ENCODE peak calls at places on chromosomes 6 and 20, in six cellular contexts. C is H9, A is IMR-90, Z is neuronal stem cell, V is H1, S is mesenchymal stem cell. Y is an unnamed sample.

GRCh38 chr20:15022921-15023320 is 685.5 kb upstream of the FLRT3 start:
- DNase-seq in S (no peak), C (no peak), A (no peak), Z (no peak), V (no peak), Y (no peak)

GRCh38 chr20:12093062-12093796 is 175.5 kb downstream of the BTBD3 start:
- DNase-seq in V (no peak), S (no peak), Z (no peak), A (no peak), C (no peak), Y (no peak)

GRCh38 chr20:48492188-48493070 is 335.4 kb downstream of the PREX1 start:
- DNase-seq in V (no peak), A (no peak), S (no peak), C (no peak), Z (no peak), Y (no peak)

GRCh38 chr6:101847690-101848089 is 454.2 kb downstream of the GRIK2 start:
- DNase-seq in S (no peak), C (peak), V (peak), A (no peak), Z (no peak), Y (peak)

GRCh38 chr6:67300430-67301040 is 1334.5 kb upstream of the ADGRB3 start:
- DNase-seq in S (no peak), A (no peak), V (no peak), Z (no peak), C (no peak), Y (no peak)

GRCh38 chr20:58497076-58497665 is 18.0 kb downstream of the APCDD1L start:
- DNase-seq in A (no peak), V (no peak), S (no peak), C (peak), Z (no peak), Y (no peak)

GRCh38 chr6:78605909-78606446 is 261.4 kb upstream of the IRAK1BP1 start:
- DNase-seq in Z (no peak), S (peak), V (no peak), C (no peak), A (peak), Y (no peak)

GRCh38 chr6:9408718-9409117 is 973.4 kb upstream of the SLC35B3 start:
- DNase-seq in C (no peak), A (peak), V (no peak), S (no peak), Z (no peak), Y (no peak)

GRCh38 chr6:136158398-136158797 is 91.7 kb downstream of the MTFR2 start:
- DNase-seq in S (peak), C (no peak), Z (no peak), V (no peak), A (no peak), Y (no peak)

GRCh38 chr6:115896538-115897129 is 164.1 kb downstream of the FRK start:
- DNase-seq in S (peak), C (no peak), A (peak), Z (peak), V (no peak), Y (peak)

GRCh38 chr6:166999845-167000253 is 652 bp downstream of the CEP43 start:
- DNase-seq in C (no peak), A (no peak), Z (no peak), S (peak), V (no peak), Y (peak)

GRCh38 chr20:43558412-43559146 is at the start of gene SGK2:
- DNase-seq in S (peak), Z (no peak), V (no peak), A (peak), C (no peak), Y (peak)

GRCh38 chr6:138004423-138005287 is 102.6 kb downstream of the PERP start:
- DNase-seq in V (no peak), S (peak), C (no peak), A (peak), Z (no peak), Y (peak)

GRCh38 chr6:6884193-6884627 is 223.6 kb upstream of the RREB1 start:
- DNase-seq in C (no peak), A (no peak), S (no peak), V (no peak), Z (no peak), Y (no peak)

GRCh38 chr20:53869466-53870258 is 200.7 kb downstream of the BCAS1 start:
- DNase-seq in A (peak), S (peak), C (peak), V (no peak), Z (peak), Y (peak)

GRCh38 chr6:135382182-135382628 is 115.3 kb downstream of the AHI1 start:
- DNase-seq in A (no peak), Z (no peak), V (no peak), C (no peak), S (no peak), Y (no peak)

GRCh38 chr6:100202417-100203194 is 208.6 kb upstream of the MCHR2 start:
- DNase-seq in S (peak), A (peak), V (no peak), Z (no peak), C (no peak), Y (no peak)

GRCh38 chr6:90787411-90787810 is 200.5 kb upstream of the MAP3K7 start:
- DNase-seq in Z (no peak), S (no peak), V (no peak), C (no peak), A (no peak), Y (no peak)

GRCh38 chr20:16806886-16807285 is 58.7 kb downstream of the OTOR start:
- DNase-seq in V (no peak), C (no peak), S (no peak), A (peak), Z (no peak), Y (peak)

GRCh38 chr20:31652917-31653385 is 15.2 kb downstream of the COX4I2 start:
- DNase-seq in C (no peak), Z (no peak), S (no peak), V (no peak), A (peak), Y (no peak)

GRCh38 chr6:167968091-167968490 is 29.4 kb upstream of the KIF25 start:
- DNase-seq in Z (no peak), A (no peak), V (peak), C (peak), S (no peak), Y (peak)

GRCh38 chr6:7671581-7671980 is 54.3 kb upstream of the BMP6 start:
- DNase-seq in Z (no peak), C (no peak), V (no peak), A (peak), S (peak), Y (no peak)

GRCh38 chr20:17849901-17850673 is 118.5 kb downstream of the SNX5 start:
- DNase-seq in A (peak), Z (no peak), S (peak), C (no peak), V (no peak), Y (no peak)

GRCh38 chr6:52221302-52221701 is 23.0 kb downstream of the IL17F start:
- DNase-seq in S (no peak), C (no peak), Z (no peak), A (no peak), V (no peak), Y (no peak)

GRCh38 chr6:15329154-15329781 is 83.4 kb downstream of the JARID2 start:
- DNase-seq in S (peak), Z (no peak), A (peak), V (no peak), C (no peak), Y (peak)

GRCh38 chr20:38473353-38473795 is 731 bp downstream of the RALGAPB start:
- DNase-seq in S (peak), A (no peak), C (no peak), Z (no peak), V (no peak), Y (peak)

GRCh38 chr20:38479596-38479995 is 7.0 kb downstream of the RALGAPB start:
- DNase-seq in V (no peak), Z (no peak), S (no peak), C (no peak), A (no peak), Y (no peak)

GRCh38 chr20:38471987-38472512 is 593 bp upstream of the RALGAPB start:
- DNase-seq in V (no peak), S (no peak), Z (no peak), A (no peak), C (no peak), Y (no peak)

GRCh38 chr20:38472513-38473352 is at the start of gene RALGAPB:
- DNase-seq in A (peak), V (peak), S (peak), C (peak), Z (peak), Y (peak)

DNA sequence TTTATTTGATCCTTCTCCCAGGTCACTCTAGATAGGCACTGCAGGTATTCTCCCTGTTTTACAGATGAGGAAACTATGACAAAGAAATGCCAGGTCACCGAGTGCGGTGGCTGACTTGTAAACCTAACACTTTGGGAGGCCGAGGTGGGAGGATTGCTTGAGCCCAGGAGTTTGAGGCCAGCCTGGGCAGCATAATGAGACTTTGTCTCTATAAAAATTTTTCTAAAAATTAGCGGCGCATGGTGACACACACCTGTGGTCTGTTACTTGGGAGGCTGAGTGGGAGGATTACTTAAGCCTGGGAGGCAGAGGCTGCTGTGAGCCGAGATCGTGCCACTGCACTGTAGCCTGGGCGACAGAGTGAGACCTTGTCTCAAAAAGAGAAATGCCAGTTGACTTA is 5.1 kb downstream of the RALGAPB start:
- DNase-seq in V (no peak), Z (no peak), A (no peak), C (no peak), S (no peak), Y (no peak)
- H3K18ac ChIP-seq in V (no peak), Z (no peak), A (no peak), C (no peak), S (no peak), Y (no peak)

DNA sequence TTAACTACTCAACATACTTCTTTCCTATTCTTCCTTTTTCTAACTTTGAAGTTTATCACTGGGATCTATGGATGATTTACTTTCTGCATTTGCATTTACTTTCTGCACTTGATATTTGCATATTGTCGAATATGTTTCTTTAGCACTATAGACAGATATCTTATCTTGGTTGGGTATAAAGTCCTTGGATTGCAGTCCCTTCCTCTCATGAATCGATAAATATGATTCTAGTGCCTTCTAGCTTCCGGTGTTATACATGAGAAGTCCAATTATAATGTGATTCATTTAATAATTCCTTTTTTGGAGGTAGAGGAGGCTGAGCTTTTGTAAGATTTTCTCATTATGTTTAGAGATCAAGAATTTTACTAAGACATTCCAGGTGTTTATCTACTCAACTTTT is 321.2 kb upstream of the RUNX2 start:
- DNase-seq in Z (no peak), A (no peak), V (no peak), S (no peak), C (no peak), Y (no peak)
- H2BK15ac ChIP-seq in Z (no peak), A (no peak), V (no peak), S (no peak), C (no peak), Y (no peak)

GRCh38 chr20:38109025-38109541 is 56.0 kb downstream of the TGM2 start:
- DNase-seq in S (peak), C (no peak), A (peak), V (no peak), Z (no peak), Y (no peak)
- H4K8ac ChIP-seq in S (peak), C (no peak), A (peak), V (no peak), Z (no peak), Y (no peak)

GRCh38 chr6:105402981-105403935 is at the start of gene PREP:
- DNase-seq in Z (peak), S (peak), C (peak), V (no peak), A (peak), Y (peak)

GRCh38 chr6:105398859-105399258 is 4.0 kb downstream of the PREP start:
- DNase-seq in C (no peak), Z (no peak), V (no peak), A (no peak), S (no peak), Y (no peak)

GRCh38 chr6:105401247-105402089 is 1.4 kb downstream of the PREP start:
- DNase-seq in A (peak), Z (no peak), V (no peak), S (no peak), C (no peak), Y (no peak)

GRCh38 chr6:105400501-105400900 is 2.4 kb downstream of the PREP start:
- DNase-seq in C (no peak), Z (no peak), A (no peak), V (no peak), S (no peak), Y (peak)

GRCh38 chr6:105402090-105402980 is 547 bp downstream of the PREP start:
- DNase-seq in V (no peak), S (peak), C (peak), A (peak), Z (peak), Y (peak)
- H3K18ac ChIP-seq in V (no peak), S (peak), C (peak), A (no peak), Z (peak), Y (peak)

DNA sequence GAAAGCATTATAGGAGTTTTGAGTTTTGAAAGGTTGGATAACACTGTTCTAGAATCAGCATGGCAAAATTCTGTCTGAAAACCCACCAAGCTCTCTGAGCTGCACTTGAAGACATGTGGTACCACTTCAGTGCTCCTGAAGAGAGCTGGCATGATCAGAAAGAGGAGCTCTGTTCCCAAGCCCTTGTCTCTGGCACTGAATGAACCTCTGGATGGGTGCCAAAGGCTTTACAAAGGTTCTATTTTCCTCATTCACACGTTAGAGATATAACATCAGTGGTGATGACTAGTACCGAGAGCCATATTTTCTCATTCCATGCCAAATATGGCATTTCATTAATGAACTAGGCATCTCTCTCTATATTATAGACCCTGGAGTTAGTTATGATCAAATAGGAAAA is 301.8 kb upstream of the ID4 start:
- DNase-seq in V (no peak), S (no peak), C (no peak), A (no peak), Z (no peak), Y (no peak)
- H2BK15ac ChIP-seq in V (no peak), S (no peak), C (no peak), A (no peak), Z (no peak), Y (no peak)

GRCh38 chr20:38220587-38220986 is 39.9 kb downstream of the KIAA1755 start:
- DNase-seq in V (no peak), S (no peak), A (no peak), Z (no peak), C (no peak), Y (no peak)

GRCh38 chr20:38217791-38218565 is 42.6 kb downstream of the KIAA1755 start:
- DNase-seq in Z (no peak), V (peak), S (peak), C (no peak), A (peak), Y (peak)

GRCh38 chr20:38219006-38219950 is 41.3 kb downstream of the KIAA1755 start:
- DNase-seq in A (no peak), C (no peak), Z (no peak), V (no peak), S (no peak), Y (no peak)

GRCh38 chr20:38216736-38217595 is 43.6 kb downstream of the KIAA1755 start:
- DNase-seq in S (no peak), A (no peak), Z (no peak), V (no peak), C (no peak), Y (no peak)

GRCh38 chr20:38218566-38218885 is 42.0 kb downstream of the KIAA1755 start:
- DNase-seq in V (no peak), A (no peak), S (no peak), Z (no peak), C (no peak), Y (no peak)
- H4K8ac ChIP-seq in V (peak), A (peak), S (peak), Z (no peak), C (no peak), Y (no peak)

DNA sequence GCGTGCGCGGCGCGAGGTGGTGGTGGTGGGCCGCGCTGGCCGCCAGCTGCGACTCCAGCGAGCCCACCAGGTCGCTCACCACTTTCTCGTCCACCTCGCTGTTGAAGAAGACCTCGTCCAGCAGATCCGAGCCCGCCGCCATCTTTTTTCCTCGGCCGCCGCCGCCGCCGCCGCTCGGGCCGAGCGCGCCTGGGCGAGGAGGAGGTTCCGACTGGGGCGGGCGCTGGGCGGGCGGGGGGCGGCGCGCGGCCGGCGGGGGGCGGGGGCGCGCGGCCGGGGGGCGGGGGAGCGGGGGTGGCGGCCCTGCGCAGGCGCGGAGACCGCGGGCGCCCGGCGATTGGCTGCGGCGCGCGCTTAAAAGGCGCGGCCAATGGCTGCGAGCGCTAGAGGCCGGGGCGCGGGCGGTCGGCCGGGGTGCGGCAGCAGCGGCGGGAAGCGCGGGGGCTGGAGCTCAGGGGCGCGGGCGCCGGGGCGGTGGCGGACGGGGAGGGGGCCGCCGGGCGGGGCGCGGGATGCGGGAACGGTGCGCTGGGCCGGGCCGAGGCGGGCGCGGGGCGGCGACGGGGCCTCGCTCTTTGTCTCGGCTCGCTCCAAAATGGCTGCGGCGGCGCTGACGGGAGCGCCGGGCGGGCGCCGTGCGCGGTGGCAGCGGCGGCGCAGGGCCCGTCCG is at the start of gene TAF4:
- DNase-seq in S (peak), C (peak), A (peak), Z (peak), V (no peak), Y (peak)
- H3K18ac ChIP-seq in S (peak), C (peak), A (peak), Z (peak), V (peak), Y (peak)

GRCh38 chr6:11632795-11633511 is 95.4 kb downstream of the TMEM170B start:
- DNase-seq in V (no peak), C (no peak), Z (no peak), S (peak), A (peak), Y (peak)
- H2BK15ac ChIP-seq in V (no peak), C (no peak), Z (peak), S (peak), A (peak), Y (no peak)

DNA sequence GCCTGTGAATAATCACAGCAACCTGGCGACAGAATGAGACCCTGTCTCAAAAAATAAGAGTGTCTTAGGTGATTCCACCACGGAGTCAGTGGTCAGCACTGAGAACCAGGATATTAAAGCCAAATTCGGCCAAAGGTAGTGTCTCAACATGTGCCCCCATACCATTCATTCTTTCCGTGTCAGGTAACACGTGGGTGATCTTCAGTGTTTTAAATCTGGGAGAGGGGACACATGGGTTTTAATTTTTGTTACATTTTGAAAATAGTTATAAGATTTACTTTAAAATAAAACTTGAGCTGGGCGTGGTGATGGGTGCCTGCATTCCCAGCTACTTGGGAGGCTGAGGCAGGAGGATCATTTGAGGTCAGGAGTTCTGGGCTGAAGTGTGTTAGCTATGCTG is 59.0 kb downstream of the TFAP2C start:
- DNase-seq in C (no peak), Z (no peak), A (no peak), V (no peak), S (no peak), Y (no peak)
- H4K8ac ChIP-seq in C (no peak), Z (no peak), A (no peak), V (no peak), S (no peak), Y (no peak)